ENCODE peak calls at places on chromosome 21, in nine cellular contexts. A, Z, E, J, T, O, L, F and C are unnamed samples.
A peak's percentile ranks its signal among the peaks of the same experiment; 100 is the strongest.

GRCh38 chr21:33042812-33043211 is 17.1 kb downstream of the OLIG2 start:
- DNase-seq in E (peak; percentile 8), O (no peak), T (peak; percentile 97), F (no peak), J (no peak), L (no peak), Z (no peak), A (peak; percentile 50), C (no peak)

GRCh38 chr21:37896788-37897187 is 19.5 kb downstream of the KCNJ6 start:
- DNase-seq in L (no peak), A (no peak), J (no peak), O (no peak), Z (no peak), F (no peak), E (no peak), T (no peak), C (peak; percentile 81)

GRCh38 chr21:45327458-45328197 is 39.9 kb upstream of the POFUT2 start:
- DNase-seq in J (no peak), T (no peak), O (no peak), Z (no peak), F (no peak), L (no peak), A (no peak), E (no peak), C (no peak)

GRCh38 chr21:25572895-25573310 is 34.4 kb downstream of the MRPL39 start:
- DNase-seq in Z (no peak), E (no peak), F (no peak), O (no peak), T (peak; percentile 59), A (no peak), J (no peak), L (no peak), C (no peak)

GRCh38 chr21:42460391-42461184 is 35.4 kb downstream of the RSPH1 start:
- DNase-seq in O (no peak), F (peak; percentile 9), L (peak; percentile 35), Z (no peak), A (no peak), T (no peak), E (no peak), J (no peak), C (no peak)

GRCh38 chr21:46323227-46323709 is 402 bp downstream of the C21orf58 start:
- DNase-seq in Z (no peak), J (no peak), T (no peak), A (no peak), F (no peak), E (no peak), O (no peak), L (no peak), C (no peak)

GRCh38 chr21:17786219-17787181 is 32.7 kb downstream of the C21orf91 start:
- DNase-seq in A (no peak), J (no peak), F (no peak), L (no peak), Z (no peak), E (no peak), O (no peak), T (no peak), C (no peak)

GRCh38 chr21:33789697-33790096 is 125.9 kb downstream of the ATP5PO start:
- DNase-seq in A (no peak), O (no peak), F (no peak), E (no peak), J (no peak), L (no peak), T (no peak), Z (no peak), C (no peak)

GRCh38 chr21:46371204-46372013 is 47.5 kb downstream of the PCNT start:
- DNase-seq in E (no peak), A (no peak), L (no peak), F (no peak), T (no peak), Z (no peak), J (no peak), O (no peak), C (no peak)

GRCh38 chr21:44868707-44869106 is 4.8 kb downstream of the PTTG1IP start:
- DNase-seq in A (no peak), F (no peak), T (no peak), J (no peak), E (no peak), Z (no peak), O (no peak), L (no peak), C (no peak)

GRCh38 chr21:46027855-46028493 is 46.4 kb downstream of the COL6A1 start:
- DNase-seq in O (no peak), L (no peak), T (peak; percentile 87), E (no peak), Z (peak; percentile 32), F (no peak), J (peak; percentile 76), A (no peak), C (peak; percentile 91)

GRCh38 chr21:33402011-33402979 is 918 bp upstream of the IFNGR2 start:
- DNase-seq in O (peak; percentile 46), A (no peak), F (peak; percentile 32), T (peak; percentile 71), L (peak; percentile 58), J (peak; percentile 73), E (peak; percentile 43), Z (peak; percentile 73), C (no peak)

GRCh38 chr21:34093083-34093482 is 19.7 kb downstream of the MRPS6 start:
- DNase-seq in O (no peak), T (no peak), E (no peak), J (no peak), L (no peak), Z (no peak), A (no peak), F (no peak), C (no peak)

GRCh38 chr21:46171996-46172862 is 12.0 kb downstream of the SPATC1L start:
- DNase-seq in E (no peak), L (no peak), O (no peak), A (no peak), J (no peak), Z (no peak), F (peak; percentile 5), T (no peak), C (no peak)

GRCh38 chr21:25385912-25386474 is 221.3 kb downstream of the MRPL39 start:
- DNase-seq in A (peak; percentile 23), E (peak; percentile 4), T (peak; percentile 77), L (no peak), O (peak; percentile 8), F (peak; percentile 80), Z (no peak), J (no peak), C (no peak)

GRCh38 chr21:45318556-45319341 is 31.1 kb upstream of the POFUT2 start:
- DNase-seq in O (no peak), L (no peak), F (peak; percentile 48), A (peak; percentile 40), J (peak; percentile 65), T (peak; percentile 54), Z (peak; percentile 94), E (peak; percentile 41), C (no peak)

GRCh38 chr21:37459575-37459974 is 93.0 kb downstream of the DYRK1A start:
- DNase-seq in E (no peak), F (no peak), J (no peak), T (peak; percentile 69), A (no peak), O (no peak), Z (no peak), L (no peak), C (no peak)

GRCh38 chr21:36319767-36320420 is at the start of gene MORC3:
- DNase-seq in A (peak; percentile 96), E (peak; percentile 91), J (peak; percentile 99), Z (peak; percentile 98), O (peak; percentile 97), T (peak; percentile 99), F (peak; percentile 98), L (peak; percentile 98), C (peak; percentile 98)

DNA sequence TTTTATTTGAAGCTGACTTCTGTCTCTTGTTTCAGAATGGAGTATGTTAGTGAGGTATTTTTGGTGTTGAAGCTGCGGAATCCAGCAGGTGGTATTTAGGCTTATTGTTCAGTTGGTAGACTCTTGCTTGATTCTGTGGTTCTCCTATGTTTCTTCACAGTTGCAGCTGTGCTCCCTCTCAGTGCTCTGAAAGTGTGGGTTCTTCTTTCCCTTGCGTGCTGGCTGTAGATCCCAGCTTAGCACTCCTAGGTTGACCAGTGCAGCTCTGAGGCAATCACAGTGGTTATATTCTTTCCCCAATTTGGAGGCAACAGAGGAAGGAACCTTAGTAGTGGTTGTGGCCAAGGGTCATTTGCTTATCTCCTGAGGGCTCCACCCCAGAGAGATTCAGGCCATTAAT is 269.1 kb upstream of the NRIP1 start:
- DNase-seq in A (no peak), Z (no peak), J (no peak), O (no peak), F (no peak), L (no peak), T (no peak), E (no peak), C (no peak)
- H3K4me3 ChIP-seq in A (no peak overlapping the region), Z (no peak overlapping the region), J (no peak overlapping the region), O (no peak overlapping the region), F (no peak overlapping the region), L (no peak overlapping the region), T (no peak overlapping the region), E (no peak overlapping the region), C (no peak overlapping the region)

GRCh38 chr21:41437754-41438153 is 11.7 kb downstream of the MX1 start:
- DNase-seq in F (no peak), Z (no peak), E (no peak), L (no peak), A (no peak), J (no peak), O (no peak), T (no peak), C (peak; percentile 37)

GRCh38 chr21:41435728-41436127 is 9.7 kb downstream of the MX1 start:
- DNase-seq in F (no peak), L (peak; percentile 12), Z (no peak), E (no peak), O (no peak), T (no peak), J (no peak), A (no peak), C (peak; percentile 29)

GRCh38 chr21:41441546-41441945 is 15.5 kb downstream of the MX1 start:
- DNase-seq in Z (no peak), T (no peak), A (no peak), E (no peak), L (peak; percentile 24), O (no peak), F (no peak), J (no peak), C (no peak)

GRCh38 chr21:41439245-41439644 is 13.2 kb downstream of the MX1 start:
- DNase-seq in A (no peak), E (no peak), Z (no peak), F (no peak), J (no peak), L (no peak), T (peak; percentile 17), O (no peak), C (no peak)

GRCh38 chr21:41438425-41439113 is 12.5 kb downstream of the MX1 start:
- DNase-seq in E (no peak), Z (no peak), J (no peak), L (no peak), T (no peak), F (no peak), A (no peak), O (no peak), C (peak; percentile 34)
- TF ChIP-seq POLR2A in E (no peak), Z (no peak), J (no peak), L (no peak), T (no peak), F (no peak), A (no peak), O (no peak), C (no peak)

GRCh38 chr21:29208044-29208665 is 77.7 kb downstream of the MAP3K7CL start:
- DNase-seq in Z (no peak), F (no peak), O (no peak), A (no peak), E (no peak), T (no peak), J (no peak), L (no peak), C (no peak)
- H3K4me3 ChIP-seq in Z (no peak overlapping the region), F (no peak overlapping the region), O (no peak overlapping the region), A (no peak overlapping the region), E (no peak overlapping the region), T (no peak overlapping the region), J (no peak overlapping the region), L (no peak overlapping the region), C (no peak overlapping the region)

GRCh38 chr21:20822559-20823133 is 175.6 kb upstream of the NCAM2 start:
- DNase-seq in E (no peak), F (no peak), J (no peak), T (no peak), Z (no peak), A (no peak), O (no peak), L (no peak), C (no peak)
- TF ChIP-seq POLR2A in E (no peak), F (no peak), J (no peak), T (no peak), Z (no peak), A (no peak), O (no peak), L (no peak), C (no peak)